ENCODE peak calls at places on chromosome 20, in nine cellular contexts. One of them, this sample, is unnamed.
A peak's percentile ranks its signal among the peaks of the same experiment; 100 is the strongest.

GRCh38 chr20:45752747-45753146 is 30.6 kb downstream of the SPINT4 start:
- DNase-seq in activated CD8-positive, alpha-beta memory T cell treated with anti-CD3 and anti-CD28 coated beads for 48 hours: no peak
- DNase-seq in EH: no peak
- DNase-seq in NCI-H510A: no peak
- DNase-seq in sigmoid colon: no peak
- DNase-seq in AG04450: no peak
- DNase-seq in foreskin fibroblast: no peak
- DNase-seq in heart right ventricle: no peak
- DNase-seq in lower lobe of right lung: no peak
- DNase-seq in this sample: no peak

GRCh38 chr20:1391640-1392442 is 1.0 kb downstream of the FKBP1A start:
- DNase-seq in heart right ventricle: no peak
- DNase-seq in sigmoid colon: no peak
- DNase-seq in lower lobe of right lung: peak; percentile 58
- DNase-seq in NCI-H510A: no peak
- DNase-seq in AG04450: no peak
- DNase-seq in EH: peak; percentile 68
- DNase-seq in activated CD8-positive, alpha-beta memory T cell treated with anti-CD3 and anti-CD28 coated beads for 48 hours: no peak
- DNase-seq in foreskin fibroblast: peak; percentile 58
- DNase-seq in this sample: no peak

GRCh38 chr20:38211200-38212097 is 46.4 kb upstream of the TGM2 start:
- DNase-seq in heart right ventricle: no peak
- DNase-seq in lower lobe of right lung: no peak
- DNase-seq in sigmoid colon: peak; percentile 47
- DNase-seq in activated CD8-positive, alpha-beta memory T cell treated with anti-CD3 and anti-CD28 coated beads for 48 hours: no peak
- DNase-seq in AG04450: no peak
- DNase-seq in foreskin fibroblast: no peak
- DNase-seq in NCI-H510A: peak; percentile 9
- DNase-seq in EH: no peak
- DNase-seq in this sample: no peak

GRCh38 chr20:50226093-50226974 is 35.7 kb downstream of the CEBPB start:
- DNase-seq in activated CD8-positive, alpha-beta memory T cell treated with anti-CD3 and anti-CD28 coated beads for 48 hours: peak; percentile 16
- DNase-seq in NCI-H510A: no peak
- DNase-seq in sigmoid colon: peak; percentile 84
- DNase-seq in AG04450: no peak
- DNase-seq in EH: peak; percentile 73
- DNase-seq in lower lobe of right lung: peak; percentile 90
- DNase-seq in heart right ventricle: no peak
- DNase-seq in foreskin fibroblast: peak; percentile 83
- DNase-seq in this sample: peak; percentile 27

GRCh38 chr20:22771706-22772105 is 187.3 kb upstream of the FOXA2 start:
- DNase-seq in AG04450: no peak
- DNase-seq in activated CD8-positive, alpha-beta memory T cell treated with anti-CD3 and anti-CD28 coated beads for 48 hours: no peak
- DNase-seq in EH: no peak
- DNase-seq in NCI-H510A: no peak
- DNase-seq in heart right ventricle: no peak
- DNase-seq in lower lobe of right lung: no peak
- DNase-seq in sigmoid colon: no peak
- DNase-seq in foreskin fibroblast: no peak
- DNase-seq in this sample: no peak

GRCh38 chr20:20237093-20237959 is 130.6 kb upstream of the INSM1 start:
- DNase-seq in lower lobe of right lung: no peak
- DNase-seq in sigmoid colon: no peak
- DNase-seq in foreskin fibroblast: peak; percentile 14
- DNase-seq in heart right ventricle: peak; percentile 37
- DNase-seq in activated CD8-positive, alpha-beta memory T cell treated with anti-CD3 and anti-CD28 coated beads for 48 hours: no peak
- DNase-seq in EH: peak; percentile 40
- DNase-seq in NCI-H510A: peak; percentile 55
- DNase-seq in AG04450: peak; percentile 3
- DNase-seq in this sample: peak; percentile 2

GRCh38 chr20:46308258-46309157 is at the start of gene CDH22:
- DNase-seq in lower lobe of right lung: peak; percentile 56
- DNase-seq in NCI-H510A: peak; percentile 65
- DNase-seq in EH: peak; percentile 46
- DNase-seq in foreskin fibroblast: peak; percentile 64
- DNase-seq in heart right ventricle: peak; percentile 23
- DNase-seq in activated CD8-positive, alpha-beta memory T cell treated with anti-CD3 and anti-CD28 coated beads for 48 hours: no peak
- DNase-seq in AG04450: no peak
- DNase-seq in sigmoid colon: no peak
- DNase-seq in this sample: peak; percentile 11

GRCh38 chr20:11451793-11452291 is 465.9 kb upstream of the BTBD3 start:
- DNase-seq in lower lobe of right lung: no peak
- DNase-seq in sigmoid colon: peak; percentile 73
- DNase-seq in NCI-H510A: no peak
- DNase-seq in AG04450: no peak
- DNase-seq in foreskin fibroblast: peak; percentile 64
- DNase-seq in EH: peak; percentile 46
- DNase-seq in heart right ventricle: no peak
- DNase-seq in activated CD8-positive, alpha-beta memory T cell treated with anti-CD3 and anti-CD28 coated beads for 48 hours: no peak
- DNase-seq in this sample: no peak

GRCh38 chr20:58777657-58778056 is 73.0 kb downstream of the GNAS-AS1 start:
- DNase-seq in activated CD8-positive, alpha-beta memory T cell treated with anti-CD3 and anti-CD28 coated beads for 48 hours: no peak
- DNase-seq in foreskin fibroblast: no peak
- DNase-seq in heart right ventricle: no peak
- DNase-seq in EH: no peak
- DNase-seq in lower lobe of right lung: no peak
- DNase-seq in sigmoid colon: no peak
- DNase-seq in AG04450: no peak
- DNase-seq in NCI-H510A: no peak
- DNase-seq in this sample: no peak

GRCh38 chr20:15564981-15565380 is 1008.3 kb downstream of the KIF16B start:
- DNase-seq in foreskin fibroblast: no peak
- DNase-seq in EH: no peak
- DNase-seq in AG04450: no peak
- DNase-seq in NCI-H510A: no peak
- DNase-seq in activated CD8-positive, alpha-beta memory T cell treated with anti-CD3 and anti-CD28 coated beads for 48 hours: no peak
- DNase-seq in lower lobe of right lung: no peak
- DNase-seq in heart right ventricle: no peak
- DNase-seq in sigmoid colon: no peak
- DNase-seq in this sample: no peak

GRCh38 chr20:62908971-62909791 is 17.1 kb downstream of the DIDO1 start:
- DNase-seq in AG04450: no peak
- DNase-seq in EH: no peak
- DNase-seq in activated CD8-positive, alpha-beta memory T cell treated with anti-CD3 and anti-CD28 coated beads for 48 hours: no peak
- DNase-seq in heart right ventricle: no peak
- DNase-seq in sigmoid colon: no peak
- DNase-seq in foreskin fibroblast: no peak
- DNase-seq in lower lobe of right lung: peak; percentile 25
- DNase-seq in NCI-H510A: peak; percentile 84
- DNase-seq in this sample: no peak

GRCh38 chr20:14582855-14583254 is 245.4 kb upstream of the FLRT3 start:
- DNase-seq in NCI-H510A: no peak
- DNase-seq in EH: peak; percentile 44
- DNase-seq in heart right ventricle: no peak
- DNase-seq in sigmoid colon: no peak
- DNase-seq in activated CD8-positive, alpha-beta memory T cell treated with anti-CD3 and anti-CD28 coated beads for 48 hours: no peak
- DNase-seq in AG04450: no peak
- DNase-seq in lower lobe of right lung: no peak
- DNase-seq in foreskin fibroblast: peak; percentile 85
- DNase-seq in this sample: no peak

GRCh38 chr20:61886721-61887658 is 178.7 kb downstream of the TAF4 start:
- DNase-seq in activated CD8-positive, alpha-beta memory T cell treated with anti-CD3 and anti-CD28 coated beads for 48 hours: no peak
- DNase-seq in AG04450: no peak
- DNase-seq in NCI-H510A: no peak
- DNase-seq in lower lobe of right lung: peak; percentile 47
- DNase-seq in sigmoid colon: no peak
- DNase-seq in heart right ventricle: no peak
- DNase-seq in foreskin fibroblast: peak; percentile 35
- DNase-seq in EH: peak; percentile 28
- DNase-seq in this sample: peak; percentile 13

This sample was measured in HFFc6.